ENCODE peak calls at places on chromosome 19, in nine cellular contexts. W is fibroblast of lung, H is fibroblast of the aortic adventitia, J is heart left ventricle, C is astrocyte of the cerebellum, P is psoas muscle, D is endothelial cell of umbilical vein, R is fibroblast of pulmonary artery, T is breast epithelium. E is an unnamed sample.

GRCh38 chr19:47374876-47375693 is 26.0 kb downstream of the DHX34 start:
- DNase-seq in D (no peak), J (no peak), C (no peak), H (no peak), W (no peak), P (no peak), R (no peak), T (no peak), E (no peak)

GRCh38 chr19:38047048-38047435 is 140.0 kb downstream of the SIPA1L3 start:
- DNase-seq in H (no peak), P (no peak), T (no peak), W (no peak), D (no peak), R (peak), C (no peak), J (no peak), E (no peak)

GRCh38 chr19:35044317-35045117 is 3.0 kb downstream of the HPN start:
- DNase-seq in W (peak), T (no peak), R (peak), H (peak), D (peak), C (no peak), J (no peak), P (peak), E (no peak)

GRCh38 chr19:38970664-38971532 is 4.6 kb downstream of the FBXO17 start:
- DNase-seq in D (no peak), P (no peak), W (no peak), H (peak), J (no peak), R (peak), C (no peak), T (no peak), E (no peak)

GRCh38 chr19:55576746-55577145 is 3.9 kb downstream of the ZNF579 start:
- DNase-seq in C (no peak), D (no peak), W (no peak), H (no peak), R (no peak), P (no peak), J (no peak), T (no peak), E (no peak)

GRCh38 chr19:18292810-18293641 is 11.6 kb upstream of the JUND start:
- DNase-seq in R (peak), P (peak), T (peak), H (peak), J (peak), D (peak), W (peak), C (no peak), E (peak)

GRCh38 chr19:10706990-10707389 is 5.8 kb downstream of the QTRT1 start:
- DNase-seq in W (no peak), R (no peak), J (no peak), D (no peak), P (no peak), H (no peak), T (no peak), C (no peak), E (no peak)

GRCh38 chr19:54418030-54418929 is 3.0 kb downstream of the TTYH1 start:
- DNase-seq in R (peak), P (no peak), H (no peak), J (no peak), D (no peak), T (no peak), W (peak), C (no peak), E (no peak)

GRCh38 chr19:55474269-55475265 is 1.9 kb upstream of the ZNF628 start:
- DNase-seq in P (no peak), T (no peak), R (peak), D (no peak), J (no peak), W (peak), H (no peak), C (peak), E (no peak)

GRCh38 chr19:10712754-10713153 is 5.1 kb upstream of the DNM2 start:
- DNase-seq in P (no peak), H (no peak), C (no peak), W (no peak), D (no peak), R (no peak), J (no peak), T (no peak), E (no peak)

GRCh38 chr19:55451163-55451521 is 8.0 kb upstream of the SHISA7 start:
- DNase-seq in R (no peak), J (no peak), W (no peak), D (no peak), H (no peak), C (no peak), T (no peak), P (no peak), E (no peak)

DNA sequence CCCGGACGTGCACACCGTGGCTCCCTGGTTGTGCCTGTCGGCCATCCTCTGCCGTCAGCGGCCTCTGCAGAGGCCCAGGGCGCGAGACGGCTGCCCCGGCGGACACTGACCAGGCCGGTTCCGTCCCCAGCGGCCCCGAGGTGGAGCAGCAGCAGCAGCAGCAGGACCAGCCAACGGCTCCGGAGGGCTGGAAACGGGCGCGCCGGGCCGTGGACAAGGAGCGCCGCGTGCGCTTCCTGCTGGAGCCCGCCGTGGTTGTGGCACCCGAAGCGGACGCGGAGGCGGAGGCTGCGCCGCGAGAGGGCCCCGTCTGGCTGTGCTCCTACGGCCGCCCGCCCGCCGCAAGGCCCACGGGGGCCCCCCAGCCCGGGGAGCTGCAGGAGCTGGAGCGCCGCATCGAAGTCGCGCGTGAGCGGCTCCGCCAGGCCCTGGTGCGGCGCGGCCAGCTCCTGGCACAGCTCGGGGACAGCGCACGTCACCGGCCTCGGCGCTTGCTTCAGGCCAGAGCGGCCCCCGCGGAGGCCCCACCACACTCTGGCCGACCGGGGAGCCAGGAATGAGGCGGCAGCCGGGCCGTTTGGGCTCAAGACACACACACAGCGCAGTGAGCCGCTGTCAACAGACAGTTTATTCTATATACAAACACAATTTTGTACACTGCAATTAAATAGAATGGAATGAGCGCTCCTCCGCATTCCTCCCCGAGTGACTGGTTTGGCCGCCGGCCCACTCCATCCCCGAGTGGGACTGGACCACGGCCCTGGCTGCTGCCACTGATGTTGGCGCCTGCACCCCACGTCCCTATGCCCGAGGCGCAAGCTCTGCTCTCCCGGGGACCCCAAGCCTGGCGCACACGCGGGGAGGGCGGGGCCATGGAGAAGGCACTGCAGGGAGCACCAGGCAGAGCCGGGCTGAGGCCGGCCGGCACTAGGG is 9.1 kb downstream of the GRIN3B start:
- DNase-seq in D (no peak), J (peak), T (no peak), R (peak), W (no peak), H (peak), P (no peak), C (no peak), E (no peak)
- H3K4me3 ChIP-seq in D (no peak), J (no peak), T (no peak), R (no peak), W (no peak), H (no peak), P (no peak), C (no peak), E (no peak)

GRCh38 chr19:6334490-6335285 is 1.3 kb upstream of the ACER1 start:
- DNase-seq in R (no peak), H (no peak), T (no peak), P (no peak), C (no peak), D (no peak), W (no peak), J (no peak), E (no peak)

GRCh38 chr19:6343462-6343861 is 10.1 kb upstream of the ACER1 start:
- DNase-seq in J (no peak), C (no peak), T (no peak), R (no peak), D (no peak), P (no peak), H (no peak), W (no peak), E (no peak)

GRCh38 chr19:6340493-6341201 is 7.2 kb upstream of the ACER1 start:
- DNase-seq in W (no peak), H (no peak), P (no peak), C (no peak), T (no peak), D (no peak), R (no peak), J (no peak), E (no peak)
- TF ChIP-seq CTCF in W (no peak), H (no peak), P (no peak), C (no peak), T (no peak), D (no peak), R (no peak), J (no peak), E (no peak)

GRCh38 chr19:20565321-20566018 is at the start of gene ZNF737:
- DNase-seq in T (peak), C (peak), J (peak), H (peak), R (peak), W (peak), D (peak), P (peak), E (peak)
- H3K4me3 ChIP-seq in T (peak), C (peak), J (peak), H (peak), R (peak), W (peak), D (peak), P (peak), E (peak)

GRCh38 chr19:12954150-12954962 is 2.7 kb downstream of the GADD45GIP1 start:
- DNase-seq in T (no peak), P (no peak), R (no peak), J (no peak), D (no peak), H (no peak), W (no peak), C (no peak), E (no peak)

GRCh38 chr19:12955996-12956395 is 1.0 kb downstream of the GADD45GIP1 start:
- DNase-seq in C (no peak), W (no peak), R (no peak), D (no peak), J (no peak), P (no peak), H (no peak), T (no peak), E (no peak)

GRCh38 chr19:12959482-12959881 is 2.5 kb upstream of the GADD45GIP1 start:
- DNase-seq in P (no peak), T (no peak), W (no peak), R (no peak), J (no peak), D (no peak), H (no peak), C (no peak), E (no peak)

GRCh38 chr19:12953456-12954149 is 3.4 kb downstream of the GADD45GIP1 start:
- DNase-seq in J (no peak), W (no peak), H (no peak), R (no peak), P (no peak), D (no peak), C (no peak), T (no peak), E (no peak)

DNA sequence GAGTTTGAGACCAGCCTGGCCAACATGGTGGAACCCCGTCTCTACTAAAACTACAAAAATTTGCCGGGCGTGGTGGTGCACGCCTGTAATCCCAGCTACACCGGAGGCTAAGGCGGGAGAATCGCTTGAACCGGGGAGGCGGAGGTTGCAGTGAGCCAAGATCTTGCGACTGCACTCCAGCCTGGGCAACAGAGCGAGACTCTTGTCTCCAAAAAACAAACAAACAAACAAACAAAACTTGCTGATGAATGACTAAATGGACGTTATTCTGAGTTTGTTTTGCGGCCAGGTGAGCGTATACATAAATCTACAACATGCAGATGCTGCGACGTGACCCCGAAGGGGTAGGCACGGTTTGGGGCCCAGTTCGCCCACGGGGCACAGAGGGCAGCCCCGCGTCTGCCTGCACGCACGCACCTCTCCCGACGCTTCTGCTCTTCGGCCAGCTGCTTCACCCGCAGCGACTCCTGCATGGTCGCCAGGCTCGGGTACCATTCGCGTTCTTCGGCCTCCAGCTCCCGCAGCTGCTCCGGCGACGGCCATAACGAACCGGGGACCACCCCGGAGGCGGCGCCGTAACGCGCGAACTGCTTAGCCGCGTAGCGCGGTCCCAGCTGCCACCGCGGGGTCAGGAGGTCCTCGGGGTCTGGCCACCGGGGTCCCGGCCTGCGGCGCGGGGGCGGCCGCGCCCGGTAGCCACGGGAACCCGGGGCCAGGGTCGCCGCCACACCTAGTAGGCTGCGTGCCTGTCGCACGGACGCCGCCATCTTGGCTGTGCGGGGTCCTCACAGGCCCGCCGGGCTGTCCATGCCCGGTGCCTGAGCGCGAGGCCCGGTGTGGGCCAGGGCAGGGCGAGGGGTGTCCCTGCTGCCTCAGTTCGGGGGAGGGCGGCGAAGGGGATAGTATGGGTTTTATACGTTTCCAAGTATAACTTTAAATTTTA is at the start of gene GADD45GIP1:
- DNase-seq in C (no peak), J (peak), D (peak), R (peak), H (peak), T (peak), W (peak), P (peak), E (peak)
- TF ChIP-seq CTCF in C (no peak), J (no peak), D (no peak), R (no peak), H (no peak), T (no peak), W (no peak), P (no peak), E (no peak)

DNA sequence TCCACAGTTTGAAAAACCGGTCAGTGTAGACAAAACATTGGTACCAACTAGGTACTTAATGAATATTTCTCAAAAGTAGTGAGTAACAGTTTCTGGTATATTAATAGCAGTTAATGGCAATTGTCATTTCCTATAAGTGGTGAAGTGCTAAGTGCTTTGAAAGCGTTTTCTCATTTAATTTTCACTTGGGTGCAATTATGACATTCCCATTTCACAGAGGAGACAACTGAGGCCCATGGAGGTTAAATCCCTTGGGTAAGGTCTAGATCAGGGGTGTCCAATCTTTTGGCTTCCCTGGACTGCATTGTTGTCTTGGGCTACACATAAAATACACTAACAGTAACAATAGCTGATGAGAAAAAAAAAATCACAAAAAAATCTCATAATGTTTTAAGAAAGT is 687 bp upstream of the SYT3 start:
- DNase-seq in J (no peak), H (no peak), R (no peak), T (no peak), D (no peak), W (no peak), P (no peak), C (no peak), E (no peak)
- H3K4me3 ChIP-seq in J (no peak), H (no peak), R (no peak), T (no peak), D (no peak), W (no peak), P (no peak), C (no peak), E (no peak)

DNA sequence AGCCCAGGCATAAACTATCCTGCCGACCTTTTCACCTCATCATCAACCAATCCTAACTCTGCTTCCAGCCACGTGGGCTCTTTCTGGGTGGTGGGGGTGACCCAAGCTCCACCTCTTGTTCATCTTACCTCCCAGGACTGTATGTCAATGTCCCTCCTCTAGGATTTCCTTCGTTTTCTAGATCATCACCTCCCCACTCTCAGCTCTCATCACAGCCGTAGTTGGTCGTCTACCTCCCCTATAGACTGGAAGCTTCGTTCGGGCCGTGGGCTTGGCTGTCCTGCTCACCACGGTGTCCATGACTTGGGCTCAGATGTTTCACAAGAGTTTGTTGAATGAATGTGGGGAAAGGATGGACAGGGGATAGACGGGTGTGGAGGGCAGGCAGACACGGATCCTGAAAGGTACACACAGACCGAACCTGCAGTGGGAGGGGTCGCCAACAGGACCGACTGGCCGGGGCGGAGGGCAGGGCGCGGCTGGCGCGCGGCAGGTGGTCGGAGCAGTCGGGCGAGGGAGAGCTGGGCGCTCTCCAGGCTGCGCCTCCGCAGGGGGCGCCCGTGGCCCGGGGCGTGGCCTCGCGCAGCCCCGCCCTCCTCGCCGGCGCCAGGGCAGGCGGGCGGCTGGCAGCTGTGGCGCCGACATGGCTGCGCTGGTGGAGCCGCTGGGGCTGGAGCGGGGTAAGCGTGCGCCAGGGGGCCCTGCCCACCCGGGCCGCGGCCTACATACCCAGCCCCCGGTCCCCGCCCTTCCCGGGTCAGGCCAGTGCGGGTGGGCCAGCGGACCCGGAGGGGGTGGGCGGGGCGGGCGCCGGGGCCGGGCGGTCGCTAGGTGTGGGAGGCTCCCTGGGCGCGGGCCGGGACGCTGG is at the start of gene LIN7B:
- DNase-seq in J (peak), C (no peak), P (peak), T (no peak), H (peak), D (peak), W (peak), R (peak), E (peak)
- TF ChIP-seq CTCF in J (peak), C (no peak), P (peak), T (no peak), H (peak), D (peak), W (no peak), R (peak), E (no peak)

DNA sequence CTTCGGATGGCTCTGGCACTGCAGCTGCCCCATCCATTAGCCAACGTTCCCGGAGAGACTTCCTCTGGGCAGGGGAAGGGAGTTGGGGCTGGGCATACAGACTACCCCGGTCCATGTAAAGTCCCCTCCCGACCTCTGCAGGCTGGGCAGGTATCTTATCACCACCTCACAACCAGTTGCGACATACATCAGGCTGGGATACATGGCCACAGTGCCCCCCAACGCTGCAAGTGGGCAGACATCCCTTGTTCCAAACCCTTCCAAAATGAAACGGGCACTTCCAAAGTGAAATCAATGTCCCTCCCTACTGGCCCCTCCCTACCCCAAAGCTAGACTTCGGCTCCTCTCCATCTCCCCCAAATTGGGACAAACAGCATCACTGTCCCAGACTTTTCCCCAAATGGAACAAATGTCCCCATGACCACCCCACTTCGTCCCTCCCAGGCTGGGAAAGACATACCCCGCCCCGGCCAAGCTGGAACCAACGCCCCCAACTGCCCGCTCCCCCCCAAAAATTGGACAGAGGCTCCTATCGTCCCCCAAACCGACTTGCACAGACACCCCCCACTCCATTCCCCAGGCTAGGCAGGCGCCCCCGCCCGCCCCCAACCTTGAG is 5.0 kb downstream of the PALM3 start:
- DNase-seq in W (no peak), C (no peak), P (no peak), R (no peak), J (no peak), H (no peak), D (no peak), T (no peak), E (no peak)
- H3K4me3 ChIP-seq in W (no peak), C (peak), P (peak), R (peak), J (no peak), H (peak), D (no peak), T (peak), E (no peak)

GRCh38 chr19:48779636-48780035 is 24.3 kb downstream of the FGF21 start:
- DNase-seq in C (no peak), R (no peak), H (no peak), J (no peak), P (no peak), D (no peak), W (no peak), T (no peak), E (no peak)

GRCh38 chr19:48780684-48781391 is 25.5 kb downstream of the FGF21 start:
- DNase-seq in D (peak), R (peak), T (no peak), P (no peak), W (peak), H (peak), C (no peak), J (no peak), E (no peak)

GRCh38 chr19:48784527-48784926 is 26.3 kb downstream of the BCAT2 start:
- DNase-seq in H (peak), R (peak), D (peak), P (no peak), W (no peak), J (no peak), C (no peak), T (no peak), E (no peak)
- TF ChIP-seq CTCF in H (peak), R (peak), D (no peak), P (no peak), W (peak), J (no peak), C (no peak), T (no peak), E (no peak)

GRCh38 chr19:30385666-30386065 is 13.5 kb downstream of the ZNF536 start:
- DNase-seq in J (no peak), P (no peak), R (no peak), C (no peak), T (no peak), H (no peak), W (no peak), D (no peak), E (no peak)
- H3K4me3 ChIP-seq in J (no peak), P (no peak), R (no peak), C (no peak), T (no peak), H (no peak), W (no peak), D (no peak), E (no peak)

E was measured in lower leg skin.